ENCODE peak calls at places on chromosomes 1 and 21, in ten cellular contexts. J, E, T, H, W, B, U, O, X and R are unnamed samples.

GRCh38 chr1:101136739-101137138 is 100.1 kb upstream of the S1PR1 start:
- DNase-seq in J (peak), E (no peak), T (no peak), H (no peak), W (no peak), B (no peak), U (no peak), O (no peak), X (peak), R (no peak)

GRCh38 chr1:92410706-92411105 is 76.0 kb downstream of the GFI1 start:
- DNase-seq in J (peak), E (no peak), T (no peak), H (no peak), W (no peak), B (peak), U (no peak), O (no peak), X (no peak), R (no peak)

GRCh38 chr1:95992013-95992412 is 729.6 kb upstream of the PTBP2 start:
- DNase-seq in J (no peak), E (no peak), T (no peak), H (no peak), W (no peak), B (no peak), U (no peak), O (no peak), X (no peak), R (no peak)

GRCh38 chr1:1806890-1807289 is 28.6 kb upstream of the NADK start:
- DNase-seq in J (no peak), E (no peak), T (no peak), H (no peak), W (no peak), B (no peak), U (no peak), O (no peak), X (peak), R (peak)

GRCh38 chr1:13922440-13922839 is 222.5 kb downstream of the PRDM2 start:
- DNase-seq in J (no peak), E (no peak), T (no peak), H (peak), W (peak), B (no peak), U (no peak), O (no peak), X (no peak), R (no peak)

GRCh38 chr1:64956733-64957441 is 9.5 kb downstream of the JAK1 start:
- DNase-seq in J (no peak), E (no peak), T (no peak), H (no peak), W (no peak), B (no peak), U (no peak), O (no peak), X (no peak), R (no peak)

GRCh38 chr1:53681647-53682368 is 57.2 kb downstream of the GLIS1 start:
- DNase-seq in J (peak), E (peak), T (peak), H (no peak), W (peak), B (peak), U (peak), O (peak), X (peak), R (no peak)

GRCh38 chr1:10430216-10431064 is at the start of gene CENPS:
- DNase-seq in J (peak), E (peak), T (peak), H (peak), W (peak), B (peak), U (peak), O (peak), X (peak), R (peak)

GRCh38 chr1:152169356-152170025 is 10.5 kb upstream of the RPTN start:
- DNase-seq in J (no peak), E (no peak), T (no peak), H (no peak), W (no peak), B (no peak), U (no peak), O (no peak), X (no peak), R (no peak)

GRCh38 chr1:102580806-102581205 is 527.5 kb downstream of the COL11A1 start:
- DNase-seq in J (no peak), E (no peak), T (no peak), H (no peak), W (no peak), B (no peak), U (no peak), O (no peak), X (no peak), R (no peak)

GRCh38 chr1:159921700-159922498 is 3.4 kb downstream of the TAGLN2 start:
- DNase-seq in J (peak), E (peak), T (no peak), H (peak), W (no peak), B (peak), U (no peak), O (no peak), X (peak), R (no peak)

GRCh38 chr1:119347858-119348257 is 20.7 kb upstream of the HAO2 start:
- DNase-seq in J (no peak), E (no peak), T (no peak), H (no peak), W (no peak), B (no peak), U (no peak), O (no peak), X (peak), R (no peak)

GRCh38 chr1:51924455-51924854 is 45.9 kb upstream of the NRDC start:
- DNase-seq in J (no peak), E (no peak), T (no peak), H (no peak), W (no peak), B (no peak), U (no peak), O (no peak), X (peak), R (no peak)

GRCh38 chr1:78291443-78291842 is 199.3 kb upstream of the PTGFR start:
- DNase-seq in J (no peak), E (no peak), T (peak), H (no peak), W (no peak), B (no peak), U (no peak), O (no peak), X (no peak), R (no peak)
- H3K27ac ChIP-seq in J (no peak), E (no peak), T (no peak), H (no peak), W (no peak), B (no peak), U (no peak), O (no peak), X (no peak), R (no peak)

DNA sequence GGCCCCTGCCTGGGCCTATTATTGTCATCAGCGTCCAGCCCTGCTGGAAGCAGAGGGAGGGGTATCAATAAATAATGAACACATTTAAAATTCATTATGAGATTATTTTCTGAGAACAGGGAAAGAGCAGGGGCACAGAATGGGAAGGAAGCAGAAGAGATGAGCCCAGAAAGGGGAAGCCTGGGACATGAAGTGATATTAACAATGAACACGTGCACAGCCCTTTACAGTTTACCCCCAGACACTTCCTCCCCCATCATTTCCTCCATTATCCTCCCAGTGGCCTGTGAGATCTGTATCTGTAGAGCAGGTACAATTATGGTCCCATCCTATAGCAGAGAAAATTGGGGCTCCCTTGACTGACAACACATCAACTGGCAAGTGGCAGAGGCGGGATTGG is 579 bp upstream of the C1QB start:
- DNase-seq in J (no peak), E (no peak), T (no peak), H (no peak), W (no peak), B (no peak), U (no peak), O (no peak), X (no peak), R (no peak)
- H3K27ac ChIP-seq in J (no peak), E (no peak), T (no peak), H (no peak), W (no peak), B (no peak), U (no peak), O (no peak), X (no peak), R (peak)

DNA sequence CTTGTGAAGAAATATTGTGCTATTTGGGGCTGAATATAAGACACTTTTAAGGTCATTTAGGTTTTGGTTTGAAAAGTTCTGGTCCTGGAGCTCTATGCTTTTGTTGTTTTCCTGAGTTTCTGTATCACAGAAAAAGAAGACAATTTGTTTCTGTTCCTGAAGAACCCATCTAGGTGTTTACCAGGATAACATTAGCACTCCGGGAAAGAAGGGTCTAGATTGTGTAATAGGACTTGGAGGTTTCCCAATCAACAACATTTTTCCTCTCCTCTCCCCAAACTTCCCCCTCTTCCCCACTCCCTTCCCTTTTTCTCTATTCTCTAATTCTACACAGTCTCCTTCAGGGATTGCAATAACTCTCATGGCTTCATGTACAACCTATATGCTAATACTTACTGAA is 78.7 kb downstream of the PTPRC start:
- DNase-seq in J (no peak), E (no peak), T (no peak), H (no peak), W (no peak), B (no peak), U (no peak), O (no peak), X (no peak), R (no peak)
- H3K27ac ChIP-seq in J (no peak), E (no peak), T (no peak), H (no peak), W (no peak), B (no peak), U (no peak), O (no peak), X (no peak), R (no peak)

GRCh38 chr1:11729498-11730428 is 6.2 kb upstream of the AGTRAP start:
- DNase-seq in J (no peak), E (no peak), T (peak), H (no peak), W (no peak), B (peak), U (no peak), O (no peak), X (peak), R (no peak)

GRCh38 chr1:11729155-11729497 is 6.8 kb upstream of the AGTRAP start:
- DNase-seq in J (no peak), E (no peak), T (no peak), H (no peak), W (no peak), B (no peak), U (no peak), O (no peak), X (no peak), R (no peak)

GRCh38 chr1:11728126-11728806 is 7.7 kb upstream of the AGTRAP start:
- DNase-seq in J (no peak), E (no peak), T (no peak), H (no peak), W (no peak), B (no peak), U (no peak), O (no peak), X (no peak), R (no peak)

GRCh38 chr1:11731719-11732283 is 4.1 kb upstream of the AGTRAP start:
- DNase-seq in J (peak), E (peak), T (peak), H (peak), W (peak), B (peak), U (peak), O (peak), X (peak), R (peak)

GRCh38 chr1:11730429-11730861 is 5.5 kb upstream of the AGTRAP start:
- DNase-seq in J (peak), E (no peak), T (no peak), H (no peak), W (no peak), B (no peak), U (peak), O (no peak), X (no peak), R (no peak)
- H3K27ac ChIP-seq in J (no peak), E (peak), T (peak), H (peak), W (no peak), B (no peak), U (peak), O (no peak), X (peak), R (peak)

DNA sequence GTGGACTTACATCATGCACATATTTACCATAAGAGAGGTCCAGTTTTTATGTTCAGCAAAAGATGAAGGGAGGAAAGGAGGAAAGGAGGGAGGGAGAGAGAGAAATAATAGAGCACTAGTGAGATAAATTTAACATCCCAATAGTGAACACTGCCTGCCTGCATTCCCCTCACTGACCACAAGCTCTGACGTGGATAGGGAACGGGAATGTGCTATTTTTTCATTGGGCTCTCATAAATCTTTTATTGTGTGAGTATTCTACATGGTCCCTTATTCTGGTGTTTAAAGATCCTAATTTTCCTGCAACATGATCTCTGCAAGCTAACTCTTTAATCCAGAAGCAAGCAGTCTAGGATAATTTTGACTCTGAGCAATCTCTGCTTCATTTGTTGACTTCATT is 82.2 kb downstream of the TTC3 start:
- DNase-seq in J (no peak), E (no peak), T (no peak), H (no peak), W (no peak), B (no peak), U (no peak), O (no peak), X (peak), R (no peak)
- H3K27ac ChIP-seq in J (no peak), E (no peak), T (no peak), H (no peak), W (no peak), B (no peak), U (no peak), O (no peak), X (no peak), R (no peak)

GRCh38 chr1:8525291-8526275 is 207.7 kb downstream of the SLC45A1 start:
- DNase-seq in J (peak), E (peak), T (peak), H (peak), W (peak), B (peak), U (peak), O (peak), X (peak), R (peak)

GRCh38 chr1:8520483-8520966 is 202.6 kb downstream of the SLC45A1 start:
- DNase-seq in J (no peak), E (no peak), T (no peak), H (no peak), W (no peak), B (no peak), U (no peak), O (no peak), X (peak), R (no peak)

GRCh38 chr1:8524637-8525157 is 206.8 kb downstream of the SLC45A1 start:
- DNase-seq in J (no peak), E (no peak), T (no peak), H (no peak), W (no peak), B (no peak), U (no peak), O (no peak), X (no peak), R (no peak)

GRCh38 chr1:8519167-8519566 is 201.3 kb downstream of the SLC45A1 start:
- DNase-seq in J (no peak), E (no peak), T (no peak), H (no peak), W (no peak), B (no peak), U (no peak), O (no peak), X (no peak), R (no peak)

DNA sequence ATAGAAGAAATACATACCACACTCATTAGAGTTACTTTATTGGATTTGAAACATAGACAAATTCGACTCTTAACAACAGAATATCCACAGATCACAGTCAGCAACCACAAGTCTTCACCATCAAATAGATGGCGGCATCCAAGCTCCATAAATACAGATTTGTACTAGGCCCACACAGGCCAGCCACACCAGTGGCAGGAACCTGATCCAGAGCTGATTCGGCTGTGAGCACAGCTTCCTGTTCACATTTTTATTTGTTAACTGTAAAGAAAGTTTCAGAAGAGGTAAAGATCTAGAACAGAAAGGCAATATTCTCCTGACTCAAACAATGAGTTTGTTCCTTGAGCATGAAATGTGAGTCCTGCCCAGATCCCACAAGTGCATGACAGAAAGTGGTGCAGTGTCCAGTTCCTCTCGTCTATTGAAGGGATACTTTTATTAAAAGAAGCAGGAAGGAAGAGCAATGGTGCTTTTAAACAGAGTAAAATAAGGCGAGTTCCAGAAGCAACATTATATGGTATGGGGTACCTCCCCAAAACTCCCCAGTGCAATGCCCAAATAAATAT is 205.8 kb downstream of the SLC45A1 start:
- DNase-seq in J (peak), E (no peak), T (no peak), H (no peak), W (no peak), B (no peak), U (no peak), O (no peak), X (no peak), R (no peak)
- H3K27ac ChIP-seq in J (peak), E (no peak), T (no peak), H (no peak), W (peak), B (no peak), U (peak), O (peak), X (no peak), R (peak)

DNA sequence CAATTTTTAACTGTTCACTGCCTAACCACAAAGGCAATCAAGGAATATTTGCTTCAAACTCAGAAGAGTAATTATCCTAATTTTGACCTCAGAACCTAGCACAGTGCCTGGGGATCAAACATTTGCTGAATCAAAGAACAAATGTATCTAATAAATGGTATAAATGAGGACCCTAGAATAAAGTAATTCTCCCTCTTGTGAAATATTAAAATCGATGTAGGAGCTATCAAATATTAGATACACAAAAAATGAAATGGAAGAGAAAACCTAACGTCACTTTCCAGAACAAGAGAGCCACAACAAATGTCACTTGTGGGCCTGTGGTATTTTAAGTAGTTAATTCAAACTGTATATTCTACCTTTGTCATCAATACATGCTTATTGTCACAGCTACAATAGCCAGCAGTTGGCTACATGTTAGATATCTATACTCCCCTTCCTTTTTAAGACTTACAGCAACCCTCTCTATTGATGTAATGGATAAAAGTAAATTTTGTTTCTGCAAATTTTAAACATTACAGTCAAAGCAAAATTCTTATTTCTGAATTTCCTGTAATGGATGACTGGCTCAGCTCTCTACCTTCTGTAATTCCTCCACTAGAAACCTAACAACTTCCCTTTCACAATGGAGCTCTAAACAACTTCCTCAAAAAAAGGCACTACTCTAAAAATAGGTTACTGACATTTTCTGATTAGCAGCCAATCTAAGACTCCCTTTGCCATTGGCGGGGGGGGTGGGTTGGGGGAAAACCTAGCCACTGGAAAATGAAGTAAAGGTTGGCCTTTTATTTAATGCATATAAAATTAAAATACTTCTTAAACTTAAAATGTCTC is 37.6 kb downstream of the PUM1 start:
- DNase-seq in J (no peak), E (no peak), T (no peak), H (no peak), W (no peak), B (no peak), U (no peak), O (no peak), X (no peak), R (no peak)
- H3K27ac ChIP-seq in J (no peak), E (no peak), T (no peak), H (no peak), W (peak), B (no peak), U (no peak), O (peak), X (no peak), R (no peak)

GRCh38 chr1:42939216-42939615 is 19.5 kb downstream of the SLC2A1 start:
- DNase-seq in J (no peak), E (no peak), T (no peak), H (no peak), W (peak), B (peak), U (peak), O (no peak), X (no peak), R (no peak)
- H3K27ac ChIP-seq in J (no peak), E (no peak), T (no peak), H (peak), W (no peak), B (no peak), U (no peak), O (peak), X (no peak), R (peak)

GRCh38 chr1:43152866-43153265 is 19.2 kb downstream of the EBNA1BP2 start:
- DNase-seq in J (no peak), E (no peak), T (no peak), H (no peak), W (no peak), B (no peak), U (no peak), O (no peak), X (peak), R (no peak)
- H3K27ac ChIP-seq in J (no peak), E (no peak), T (no peak), H (no peak), W (no peak), B (no peak), U (no peak), O (no peak), X (no peak), R (no peak)

GRCh38 chr1:28675921-28676257 is 7.3 kb downstream of the GMEB1 start:
- DNase-seq in J (no peak), E (no peak), T (no peak), H (no peak), W (no peak), B (no peak), U (no peak), O (no peak), X (no peak), R (no peak)
- H3K27ac ChIP-seq in J (no peak), E (no peak), T (no peak), H (no peak), W (peak), B (no peak), U (no peak), O (no peak), X (no peak), R (no peak)